ENCODE peak calls at places on chromosomes 16 and 17, in four cellular contexts. One of them, this sample, is unnamed.

GRCh38 chr16:19348578-19349315 is 63.2 kb downstream of the CLEC19A start:
- DNase-seq in HepG2: no peak
- DNase-seq in GM12878: no peak
- DNase-seq in K562: no peak
- DNase-seq in this sample: peak

GRCh38 chr17:37698132-37698615 is 46.7 kb downstream of the HNF1B start:
- DNase-seq in HepG2: peak
- DNase-seq in GM12878: no peak
- DNase-seq in K562: no peak
- DNase-seq in this sample: no peak

GRCh38 chr17:2192367-2193028 is 111.1 kb downstream of the SMG6 start:
- DNase-seq in HepG2: no peak
- DNase-seq in GM12878: peak
- DNase-seq in K562: peak
- DNase-seq in this sample: no peak

GRCh38 chr17:35254107-35254802 is 11.4 kb downstream of the SLFN5 start:
- DNase-seq in HepG2: peak
- DNase-seq in GM12878: no peak
- DNase-seq in K562: no peak
- DNase-seq in this sample: no peak

GRCh38 chr16:53541326-53541725 is 38.3 kb upstream of the AKTIP start:
- DNase-seq in HepG2: no peak
- DNase-seq in GM12878: no peak
- DNase-seq in K562: no peak
- DNase-seq in this sample: no peak

GRCh38 chr16:56281256-56281805 is 90.0 kb downstream of the GNAO1 start:
- DNase-seq in HepG2: peak
- DNase-seq in GM12878: no peak
- DNase-seq in K562: peak
- DNase-seq in this sample: peak

GRCh38 chr16:89881368-89881730 is 8.0 kb downstream of the TCF25 start:
- DNase-seq in HepG2: no peak
- DNase-seq in GM12878: no peak
- DNase-seq in K562: no peak
- DNase-seq in this sample: no peak

GRCh38 chr16:84925092-84925772 is 86.1 kb downstream of the ZDHHC7 start:
- DNase-seq in HepG2: peak
- DNase-seq in GM12878: no peak
- DNase-seq in K562: peak
- DNase-seq in this sample: peak

GRCh38 chr17:73261952-73262675 is 434 bp upstream of the CPSF4L start:
- DNase-seq in HepG2: peak
- DNase-seq in GM12878: no peak
- DNase-seq in K562: no peak
- DNase-seq in this sample: no peak

GRCh38 chr17:27376637-27377547 is 79.4 kb upstream of the KSR1 start:
- DNase-seq in HepG2: no peak
- DNase-seq in GM12878: no peak
- DNase-seq in K562: no peak
- DNase-seq in this sample: no peak

GRCh38 chr17:11948791-11949190 is 48.5 kb downstream of the ZNF18 start:
- DNase-seq in HepG2: no peak
- DNase-seq in GM12878: no peak
- DNase-seq in K562: no peak
- DNase-seq in this sample: no peak

GRCh38 chr17:14205992-14206461 is 30.6 kb downstream of the CDRT15 start:
- DNase-seq in HepG2: no peak
- DNase-seq in GM12878: no peak
- DNase-seq in K562: no peak
- DNase-seq in this sample: no peak

GRCh38 chr17:1498869-1499268 is 6.4 kb upstream of the MYO1C start:
- DNase-seq in HepG2: no peak
- DNase-seq in GM12878: no peak
- DNase-seq in K562: no peak
- DNase-seq in this sample: no peak

GRCh38 chr17:74514632-74515035 is 16.6 kb downstream of the CD300LB start:
- DNase-seq in HepG2: no peak
- DNase-seq in GM12878: no peak
- DNase-seq in K562: peak
- DNase-seq in this sample: no peak

GRCh38 chr16:85441189-85441889 is 171.8 kb upstream of the GSE1 start:
- DNase-seq in HepG2: peak
- DNase-seq in GM12878: no peak
- DNase-seq in K562: peak
- DNase-seq in this sample: no peak

GRCh38 chr17:13750783-13751484 is 149.2 kb upstream of the HS3ST3A1 start:
- DNase-seq in HepG2: no peak
- DNase-seq in GM12878: no peak
- DNase-seq in K562: peak
- DNase-seq in this sample: peak

GRCh38 chr17:246226-246625 is 64.8 kb upstream of the DOC2B start:
- DNase-seq in HepG2: no peak
- DNase-seq in GM12878: no peak
- DNase-seq in K562: no peak
- DNase-seq in this sample: peak

GRCh38 chr17:7841309-7841621 is 7.2 kb downstream of the KDM6B start:
- DNase-seq in HepG2: no peak
- DNase-seq in GM12878: no peak
- DNase-seq in K562: no peak
- DNase-seq in this sample: no peak

GRCh38 chr17:79843475-79843916 is 4.3 kb upstream of the CBX4 start:
- DNase-seq in HepG2: no peak
- DNase-seq in GM12878: no peak
- DNase-seq in K562: no peak
- DNase-seq in this sample: no peak

GRCh38 chr16:9114112-9114511 is 22.7 kb downstream of the HAPSTR1 start:
- DNase-seq in HepG2: no peak
- DNase-seq in GM12878: no peak
- DNase-seq in K562: no peak
- DNase-seq in this sample: no peak

GRCh38 chr17:43020789-43021738 is 1.1 kb downstream of the VAT1 start:
- DNase-seq in HepG2: peak
- DNase-seq in GM12878: no peak
- DNase-seq in K562: peak
- DNase-seq in this sample: peak

GRCh38 chr17:44587339-44587738 is 30.1 kb downstream of the FZD2 start:
- DNase-seq in HepG2: peak
- DNase-seq in GM12878: no peak
- DNase-seq in K562: peak
- DNase-seq in this sample: no peak

GRCh38 chr17:77246110-77247047 is 105.6 kb downstream of the SEC14L1 start:
- DNase-seq in HepG2: no peak
- DNase-seq in GM12878: no peak
- DNase-seq in K562: no peak
- DNase-seq in this sample: no peak

GRCh38 chr17:19262650-19263620 is 25.8 kb downstream of the EPN2 start:
- DNase-seq in HepG2: no peak
- DNase-seq in GM12878: no peak
- DNase-seq in K562: no peak
- DNase-seq in this sample: no peak

GRCh38 chr16:10126686-10127085 is 55.5 kb downstream of the GRIN2A start:
- DNase-seq in HepG2: no peak
- DNase-seq in GM12878: no peak
- DNase-seq in K562: no peak
- DNase-seq in this sample: no peak

GRCh38 chr16:53549970-53550406 is 47.0 kb upstream of the AKTIP start:
- DNase-seq in HepG2: peak
- DNase-seq in GM12878: peak
- DNase-seq in K562: peak
- DNase-seq in this sample: peak

GRCh38 chr17:76820039-76820438 is 48.2 kb upstream of the MGAT5B start:
- DNase-seq in HepG2: no peak
- DNase-seq in GM12878: peak
- DNase-seq in K562: no peak
- DNase-seq in this sample: no peak

GRCh38 chr16:10501016-10501607 is 79.3 kb downstream of the EMP2 start:
- DNase-seq in HepG2: peak
- DNase-seq in GM12878: no peak
- DNase-seq in K562: peak
- DNase-seq in this sample: no peak

GRCh38 chr16:63066552-63066951 is 1030.3 kb upstream of the CDH8 start:
- DNase-seq in HepG2: no peak
- DNase-seq in GM12878: no peak
- DNase-seq in K562: no peak
- DNase-seq in this sample: no peak

GRCh38 chr17:20091161-20092029 is 82.2 kb downstream of the SPECC1 start:
- DNase-seq in HepG2: no peak
- DNase-seq in GM12878: no peak
- DNase-seq in K562: no peak
- DNase-seq in this sample: no peak

GRCh38 chr17:38558751-38559024 is 47.1 kb downstream of the SRCIN1 start:
- DNase-seq in HepG2: no peak
- DNase-seq in GM12878: no peak
- DNase-seq in K562: no peak
- DNase-seq in this sample: no peak

GRCh38 chr16:68061396-68061795 is 23.8 kb upstream of the NFATC3 start:
- DNase-seq in HepG2: no peak
- DNase-seq in GM12878: no peak
- DNase-seq in K562: no peak
- DNase-seq in this sample: no peak
- TF ChIP-seq NR2C2 in HepG2: no peak
- TF ChIP-seq NR2C2 in GM12878: no peak
- TF ChIP-seq NR2C2 in K562: no peak
- TF ChIP-seq NR2C2 in this sample: no peak

DNA sequence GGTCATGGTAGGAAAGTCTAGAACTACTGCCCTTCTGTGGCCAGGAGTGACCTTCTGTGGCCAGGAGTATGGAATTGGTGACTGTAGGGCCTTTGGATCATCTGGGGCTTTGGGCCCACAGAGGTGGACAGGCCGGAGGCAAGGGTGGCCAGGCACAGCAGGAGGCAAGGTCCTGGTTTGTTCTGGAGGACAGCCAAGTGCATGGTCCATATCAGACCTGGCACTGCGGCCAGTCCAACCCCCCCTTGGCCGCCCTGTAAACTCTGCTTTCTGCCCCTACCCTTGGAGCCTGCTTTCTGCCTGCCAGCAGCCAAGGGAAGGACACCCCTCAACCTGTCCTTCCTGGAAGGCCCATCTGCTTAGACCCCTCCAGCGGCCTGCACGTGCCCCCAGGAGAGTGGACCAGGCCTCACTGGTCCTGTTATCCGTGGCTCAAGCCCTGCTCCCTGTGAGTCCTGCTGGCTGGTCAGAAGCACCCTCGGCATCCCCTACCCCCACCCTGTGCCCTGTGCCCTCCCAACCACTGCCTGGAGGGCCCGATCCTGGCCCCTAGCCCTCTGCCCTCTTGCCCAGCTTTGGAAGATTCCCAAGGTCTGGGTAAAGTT is 2.3 kb upstream of the DCXR start:
- DNase-seq in HepG2: peak
- DNase-seq in GM12878: no peak
- DNase-seq in K562: no peak
- DNase-seq in this sample: no peak
- TF ChIP-seq NR2C2 in HepG2: peak
- TF ChIP-seq NR2C2 in GM12878: no peak
- TF ChIP-seq NR2C2 in K562: no peak
- TF ChIP-seq NR2C2 in this sample: no peak

DNA sequence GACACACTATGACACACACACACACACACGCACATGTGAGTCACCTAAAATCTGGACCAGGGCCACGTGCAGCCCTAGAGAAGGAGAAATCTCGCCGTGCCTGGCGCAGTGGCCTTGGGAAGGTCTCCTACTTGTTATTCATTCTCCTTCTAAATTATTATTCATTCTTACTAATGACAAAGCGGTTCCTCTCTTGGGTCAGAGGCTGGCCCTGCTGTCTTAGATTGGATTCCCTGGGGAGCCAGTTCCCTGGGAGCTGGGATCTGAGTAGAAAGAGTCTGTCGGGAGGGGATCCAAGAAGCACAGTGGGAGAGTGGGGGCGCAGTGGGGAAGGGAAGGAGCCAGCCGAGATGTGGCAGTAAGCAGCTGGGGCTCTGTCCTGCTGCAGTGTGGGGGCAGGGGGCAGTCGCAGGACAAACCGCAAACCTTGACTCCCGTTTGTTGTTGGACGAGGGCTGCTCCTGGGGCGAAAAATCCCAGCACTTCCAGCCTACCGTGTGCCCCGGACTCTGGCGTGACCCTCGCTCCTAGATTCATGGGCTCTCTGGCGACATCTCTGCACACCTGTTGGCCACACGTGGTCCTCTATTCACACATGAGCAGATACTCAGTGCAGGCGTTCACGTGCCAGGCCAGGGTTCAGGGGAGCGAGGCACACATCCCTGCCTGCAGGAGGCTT is 18.7 kb upstream of the JPH3 start:
- DNase-seq in HepG2: no peak
- DNase-seq in GM12878: no peak
- DNase-seq in K562: no peak
- DNase-seq in this sample: no peak
- TF ChIP-seq NR2C2 in HepG2: no peak
- TF ChIP-seq NR2C2 in GM12878: no peak
- TF ChIP-seq NR2C2 in K562: no peak
- TF ChIP-seq NR2C2 in this sample: no peak

GRCh38 chr16:83842291-83842690 is 34.5 kb downstream of the HSBP1 start:
- DNase-seq in HepG2: no peak
- DNase-seq in GM12878: no peak
- DNase-seq in K562: no peak
- DNase-seq in this sample: no peak
- TF ChIP-seq NR2C2 in HepG2: no peak
- TF ChIP-seq NR2C2 in GM12878: no peak
- TF ChIP-seq NR2C2 in K562: no peak
- TF ChIP-seq NR2C2 in this sample: no peak

DNA sequence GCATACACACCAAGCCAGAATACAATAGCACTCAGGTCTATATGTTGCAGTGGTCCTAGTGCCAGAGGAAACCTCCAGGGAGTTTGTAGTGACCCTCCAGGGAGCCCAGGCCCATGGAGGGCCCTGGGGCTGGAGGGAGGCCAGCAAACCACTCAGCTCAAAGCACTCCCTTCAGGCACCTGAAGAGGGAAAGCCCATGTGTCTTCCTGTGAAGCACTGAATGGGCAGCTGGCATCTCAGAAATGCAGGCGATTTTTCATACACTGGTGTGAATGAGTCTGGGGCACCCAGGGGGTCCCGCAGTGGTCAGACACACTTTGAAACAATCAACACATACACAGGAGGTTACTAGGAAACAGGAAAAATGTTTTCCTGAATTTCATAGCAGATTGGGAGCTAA is 12.8 kb downstream of the TBC1D26 start:
- DNase-seq in HepG2: no peak
- DNase-seq in GM12878: no peak
- DNase-seq in K562: no peak
- DNase-seq in this sample: no peak
- TF ChIP-seq NR2C2 in HepG2: no peak
- TF ChIP-seq NR2C2 in GM12878: no peak
- TF ChIP-seq NR2C2 in K562: no peak
- TF ChIP-seq NR2C2 in this sample: no peak